ENCODE peak calls at places on chromosomes 11 and 22, in seven cellular contexts. One of them, this sample, is unnamed.

GRCh38 chr11:57644748-57645715 is 4.7 kb downstream of the YPEL4 start:
- DNase-seq in heart right ventricle: peak
- DNase-seq in A549: peak
- DNase-seq in spleen: peak
- DNase-seq in upper lobe of right lung: peak
- DNase-seq in thoracic aorta: peak
- DNase-seq in AG04449: no peak
- DNase-seq in this sample: peak

GRCh38 chr11:93034640-93035039 is 65.2 kb downstream of the MTNR1B start:
- DNase-seq in heart right ventricle: no peak
- DNase-seq in A549: no peak
- DNase-seq in spleen: no peak
- DNase-seq in upper lobe of right lung: no peak
- DNase-seq in thoracic aorta: no peak
- DNase-seq in AG04449: no peak
- DNase-seq in this sample: no peak

GRCh38 chr22:40855960-40856512 is 403 bp downstream of the ST13 start:
- DNase-seq in heart right ventricle: peak
- DNase-seq in A549: peak
- DNase-seq in spleen: peak
- DNase-seq in upper lobe of right lung: no peak
- DNase-seq in thoracic aorta: no peak
- DNase-seq in AG04449: no peak
- DNase-seq in this sample: peak

GRCh38 chr11:112529071-112529470 is 268.4 kb upstream of the PLET1 start:
- DNase-seq in heart right ventricle: no peak
- DNase-seq in A549: no peak
- DNase-seq in spleen: no peak
- DNase-seq in upper lobe of right lung: no peak
- DNase-seq in thoracic aorta: no peak
- DNase-seq in AG04449: no peak
- DNase-seq in this sample: no peak

GRCh38 chr22:17836977-17837742 is 62.9 kb upstream of the BID start:
- DNase-seq in heart right ventricle: no peak
- DNase-seq in A549: no peak
- DNase-seq in spleen: no peak
- DNase-seq in upper lobe of right lung: no peak
- DNase-seq in thoracic aorta: no peak
- DNase-seq in AG04449: no peak
- DNase-seq in this sample: no peak

GRCh38 chr11:28559497-28559896 is 451.3 kb downstream of the METTL15 start:
- DNase-seq in heart right ventricle: no peak
- DNase-seq in A549: no peak
- DNase-seq in spleen: no peak
- DNase-seq in upper lobe of right lung: no peak
- DNase-seq in thoracic aorta: no peak
- DNase-seq in AG04449: no peak
- DNase-seq in this sample: no peak

GRCh38 chr11:111177037-111177988 is 68.2 kb upstream of the POU2AF2 start:
- DNase-seq in heart right ventricle: no peak
- DNase-seq in A549: no peak
- DNase-seq in spleen: no peak
- DNase-seq in upper lobe of right lung: no peak
- DNase-seq in thoracic aorta: no peak
- DNase-seq in AG04449: no peak
- DNase-seq in this sample: no peak

GRCh38 chr22:24063986-24064385 is 52.9 kb downstream of the CABIN1 start:
- DNase-seq in heart right ventricle: no peak
- DNase-seq in A549: no peak
- DNase-seq in spleen: no peak
- DNase-seq in upper lobe of right lung: no peak
- DNase-seq in thoracic aorta: no peak
- DNase-seq in AG04449: no peak
- DNase-seq in this sample: no peak

GRCh38 chr11:27468643-27469332 is 3.8 kb downstream of the LGR4 start:
- DNase-seq in heart right ventricle: no peak
- DNase-seq in A549: peak
- DNase-seq in spleen: no peak
- DNase-seq in upper lobe of right lung: no peak
- DNase-seq in thoracic aorta: no peak
- DNase-seq in AG04449: no peak
- DNase-seq in this sample: no peak

GRCh38 chr11:12577746-12578644 is 96.2 kb upstream of the TEAD1 start:
- DNase-seq in heart right ventricle: no peak
- DNase-seq in A549: peak
- DNase-seq in spleen: no peak
- DNase-seq in upper lobe of right lung: no peak
- DNase-seq in thoracic aorta: no peak
- DNase-seq in AG04449: no peak
- DNase-seq in this sample: no peak

GRCh38 chr11:124276081-124276480 is 19.9 kb downstream of the OR8G5 start:
- DNase-seq in heart right ventricle: no peak
- DNase-seq in A549: no peak
- DNase-seq in spleen: no peak
- DNase-seq in upper lobe of right lung: no peak
- DNase-seq in thoracic aorta: no peak
- DNase-seq in AG04449: no peak
- DNase-seq in this sample: no peak

GRCh38 chr11:33652407-33652806 is 48.2 kb downstream of the C11orf91 start:
- DNase-seq in heart right ventricle: no peak
- DNase-seq in A549: no peak
- DNase-seq in spleen: no peak
- DNase-seq in upper lobe of right lung: no peak
- DNase-seq in thoracic aorta: no peak
- DNase-seq in AG04449: no peak
- DNase-seq in this sample: no peak

GRCh38 chr11:78209478-78209877 is 20.8 kb downstream of the USP35 start:
- DNase-seq in heart right ventricle: no peak
- DNase-seq in A549: no peak
- DNase-seq in spleen: peak
- DNase-seq in upper lobe of right lung: no peak
- DNase-seq in thoracic aorta: no peak
- DNase-seq in AG04449: no peak
- DNase-seq in this sample: no peak

GRCh38 chr11:57648791-57649735 is 649 bp downstream of the YPEL4 start:
- DNase-seq in heart right ventricle: no peak
- DNase-seq in A549: no peak
- DNase-seq in spleen: no peak
- DNase-seq in upper lobe of right lung: no peak
- DNase-seq in thoracic aorta: no peak
- DNase-seq in AG04449: no peak
- DNase-seq in this sample: no peak

GRCh38 chr11:69912911-69913451 is 93.8 kb upstream of the FGF3 start:
- DNase-seq in heart right ventricle: no peak
- DNase-seq in A549: peak
- DNase-seq in spleen: peak
- DNase-seq in upper lobe of right lung: peak
- DNase-seq in thoracic aorta: no peak
- DNase-seq in AG04449: no peak
- DNase-seq in this sample: no peak

GRCh38 chr22:42270178-42270511 is 308 bp downstream of the TCF20 start:
- DNase-seq in heart right ventricle: no peak
- DNase-seq in A549: peak
- DNase-seq in spleen: no peak
- DNase-seq in upper lobe of right lung: no peak
- DNase-seq in thoracic aorta: no peak
- DNase-seq in AG04449: no peak
- DNase-seq in this sample: no peak

GRCh38 chr11:30125461-30125860 is 105.4 kb upstream of the FSHB start:
- DNase-seq in heart right ventricle: peak
- DNase-seq in A549: no peak
- DNase-seq in spleen: no peak
- DNase-seq in upper lobe of right lung: no peak
- DNase-seq in thoracic aorta: no peak
- DNase-seq in AG04449: no peak
- DNase-seq in this sample: no peak

GRCh38 chr11:32641361-32641760 is 57.7 kb downstream of the EIF3M start:
- DNase-seq in heart right ventricle: no peak
- DNase-seq in A549: no peak
- DNase-seq in spleen: no peak
- DNase-seq in upper lobe of right lung: no peak
- DNase-seq in thoracic aorta: no peak
- DNase-seq in AG04449: no peak
- DNase-seq in this sample: no peak

GRCh38 chr11:32630844-32631243 is 47.2 kb downstream of the EIF3M start:
- DNase-seq in heart right ventricle: no peak
- DNase-seq in A549: no peak
- DNase-seq in spleen: no peak
- DNase-seq in upper lobe of right lung: no peak
- DNase-seq in thoracic aorta: no peak
- DNase-seq in AG04449: no peak
- DNase-seq in this sample: no peak

DNA sequence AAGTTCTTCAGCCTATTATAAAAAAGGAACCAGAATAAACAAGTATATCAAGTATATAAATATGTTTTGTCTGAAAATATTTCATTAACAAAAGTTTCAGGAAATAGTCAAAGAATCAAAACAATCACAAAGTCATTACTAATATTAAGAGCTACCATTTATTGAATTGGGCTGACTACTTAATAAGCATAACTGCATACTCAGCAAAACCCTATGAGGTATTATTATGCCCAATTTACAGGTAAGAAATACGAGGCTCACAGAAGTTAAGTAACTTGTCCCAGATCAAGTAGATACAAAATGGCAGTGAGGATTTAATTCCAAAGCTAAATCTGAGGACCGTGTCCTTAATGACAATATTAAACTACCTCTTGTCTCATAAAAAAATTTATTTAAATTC is 52.2 kb downstream of the EIF3M start:
- DNase-seq in heart right ventricle: no peak
- DNase-seq in A549: no peak
- DNase-seq in spleen: no peak
- DNase-seq in upper lobe of right lung: no peak
- DNase-seq in thoracic aorta: no peak
- DNase-seq in AG04449: no peak
- DNase-seq in this sample: no peak
- TF ChIP-seq CTCF in heart right ventricle: no peak
- TF ChIP-seq CTCF in A549: no peak
- TF ChIP-seq CTCF in spleen: no peak
- TF ChIP-seq CTCF in upper lobe of right lung: no peak
- TF ChIP-seq CTCF in thoracic aorta: no peak
- TF ChIP-seq CTCF in AG04449: no peak
- TF ChIP-seq CTCF in this sample: no peak

DNA sequence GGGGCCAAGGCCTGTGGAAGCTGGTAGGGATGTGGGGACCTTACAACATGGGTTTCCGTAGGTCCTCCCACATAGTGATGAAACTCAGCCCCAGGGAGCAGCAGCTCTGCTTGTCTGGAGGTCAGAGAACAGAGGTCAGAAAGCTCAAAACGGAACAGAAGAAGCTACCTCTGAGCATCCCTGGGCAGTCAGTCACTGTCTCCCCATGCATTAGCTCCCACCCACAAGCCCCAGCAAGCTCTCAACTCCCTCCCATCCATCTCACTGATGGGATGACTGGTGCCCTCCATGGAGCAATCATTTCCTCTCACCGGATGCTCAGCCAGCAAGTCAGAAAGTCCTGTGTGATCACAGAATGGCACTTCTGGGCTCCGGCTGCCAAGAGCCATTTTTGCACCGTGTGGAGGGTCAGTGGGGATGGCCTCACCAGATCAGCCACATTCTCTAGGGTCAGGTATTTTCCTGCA is 1.9 kb downstream of the TPP1 start:
- DNase-seq in heart right ventricle: no peak
- DNase-seq in A549: no peak
- DNase-seq in spleen: peak
- DNase-seq in upper lobe of right lung: no peak
- DNase-seq in thoracic aorta: no peak
- DNase-seq in AG04449: no peak
- DNase-seq in this sample: no peak
- H3K4me3 ChIP-seq in heart right ventricle: no peak
- H3K4me3 ChIP-seq in A549: no peak
- H3K4me3 ChIP-seq in spleen: peak
- H3K4me3 ChIP-seq in upper lobe of right lung: peak
- H3K4me3 ChIP-seq in thoracic aorta: peak
- H3K4me3 ChIP-seq in AG04449: peak
- H3K4me3 ChIP-seq in this sample: no peak

DNA sequence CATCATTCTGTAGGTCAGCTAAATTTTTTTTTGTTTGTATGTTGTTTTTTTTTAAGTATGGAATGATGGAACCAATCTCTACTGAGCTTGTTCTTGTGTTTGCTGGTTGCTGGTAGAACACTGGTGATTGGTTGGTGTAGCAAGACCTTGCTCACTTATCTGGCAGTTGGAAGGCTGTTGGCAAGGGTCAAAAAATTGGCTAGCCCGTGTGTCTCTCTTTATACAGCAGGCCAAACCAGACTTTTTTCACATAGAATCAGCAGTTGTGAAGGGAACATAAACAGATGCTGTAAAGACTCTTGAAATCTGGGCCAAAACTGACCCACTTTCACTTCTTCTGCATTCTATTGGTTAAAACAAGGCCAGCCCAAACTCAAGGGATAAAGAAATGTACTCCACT is 2026.5 kb downstream of the LRRC4C start:
- DNase-seq in heart right ventricle: no peak
- DNase-seq in A549: no peak
- DNase-seq in spleen: no peak
- DNase-seq in upper lobe of right lung: no peak
- DNase-seq in thoracic aorta: no peak
- DNase-seq in AG04449: no peak
- DNase-seq in this sample: no peak
- TF ChIP-seq CTCF in heart right ventricle: no peak
- TF ChIP-seq CTCF in A549: no peak
- TF ChIP-seq CTCF in spleen: no peak
- TF ChIP-seq CTCF in upper lobe of right lung: no peak
- TF ChIP-seq CTCF in thoracic aorta: no peak
- TF ChIP-seq CTCF in AG04449: no peak
- TF ChIP-seq CTCF in this sample: no peak

GRCh38 chr11:66739983-66740382 is 11.0 kb upstream of the SPTBN2 start:
- DNase-seq in heart right ventricle: no peak
- DNase-seq in A549: no peak
- DNase-seq in spleen: no peak
- DNase-seq in upper lobe of right lung: no peak
- DNase-seq in thoracic aorta: no peak
- DNase-seq in AG04449: no peak
- DNase-seq in this sample: no peak

GRCh38 chr11:66745356-66746235 is 16.6 kb upstream of the SPTBN2 start:
- DNase-seq in heart right ventricle: no peak
- DNase-seq in A549: peak
- DNase-seq in spleen: peak
- DNase-seq in upper lobe of right lung: peak
- DNase-seq in thoracic aorta: no peak
- DNase-seq in AG04449: no peak
- DNase-seq in this sample: no peak

GRCh38 chr11:66747480-66747879 is 18.5 kb upstream of the SPTBN2 start:
- DNase-seq in heart right ventricle: no peak
- DNase-seq in A549: no peak
- DNase-seq in spleen: no peak
- DNase-seq in upper lobe of right lung: no peak
- DNase-seq in thoracic aorta: no peak
- DNase-seq in AG04449: no peak
- DNase-seq in this sample: no peak

GRCh38 chr11:66744485-66745355 is 15.7 kb upstream of the SPTBN2 start:
- DNase-seq in heart right ventricle: peak
- DNase-seq in A549: peak
- DNase-seq in spleen: peak
- DNase-seq in upper lobe of right lung: peak
- DNase-seq in thoracic aorta: no peak
- DNase-seq in AG04449: no peak
- DNase-seq in this sample: peak

GRCh38 chr11:66743271-66743968 is 14.4 kb upstream of the SPTBN2 start:
- DNase-seq in heart right ventricle: no peak
- DNase-seq in A549: peak
- DNase-seq in spleen: no peak
- DNase-seq in upper lobe of right lung: peak
- DNase-seq in thoracic aorta: no peak
- DNase-seq in AG04449: no peak
- DNase-seq in this sample: no peak
- H3K4me3 ChIP-seq in heart right ventricle: peak
- H3K4me3 ChIP-seq in A549: peak
- H3K4me3 ChIP-seq in spleen: no peak
- H3K4me3 ChIP-seq in upper lobe of right lung: peak
- H3K4me3 ChIP-seq in thoracic aorta: peak
- H3K4me3 ChIP-seq in AG04449: peak
- H3K4me3 ChIP-seq in this sample: peak